ENCODE peak calls at places on chromosomes 1 and 21, in nine cellular contexts. L is Calu3; S is spleen; X is hepatic stellate cell; D is activated T-cell treated with anti-CD3 and anti-CD28 coated beads for 1 hour; Q is heart right ventricle; O is GM12864; P is fibroblast of lung; Z is activated CD8-positive, alpha-beta memory T cell treated with anti-CD3 and anti-CD28 coated beads for 48 hours. K is an unnamed sample.

GRCh38 chr1:215728206-215728605 is 161.1 kb downstream of the KCTD3 start:
- DNase-seq in D (no peak), O (no peak), S (no peak), L (no peak), P (no peak), Z (no peak), X (no peak), Q (no peak), K (no peak)

GRCh38 chr21:33007747-33008146 is 18.0 kb upstream of the OLIG2 start:
- DNase-seq in L (no peak), S (no peak), Z (no peak), P (no peak), X (no peak), D (no peak), O (no peak), Q (no peak), K (no peak)

GRCh38 chr1:205317311-205317917 is 4.1 kb downstream of the NUAK2 start:
- DNase-seq in X (no peak), S (peak), D (no peak), Q (peak), O (no peak), L (peak), P (peak), Z (no peak), K (no peak)

GRCh38 chr1:51814513-51814912 is 64.0 kb downstream of the NRDC start:
- DNase-seq in Z (no peak), L (no peak), S (no peak), X (no peak), O (no peak), D (no peak), Q (no peak), P (no peak), K (no peak)

GRCh38 chr1:21607549-21608529 is 61.3 kb downstream of the RAP1GAP start:
- DNase-seq in P (peak), Z (peak), Q (peak), D (peak), O (peak), S (peak), X (peak), L (peak), K (no peak)

GRCh38 chr1:213136190-213136917 is 85.3 kb downstream of the RPS6KC1 start:
- DNase-seq in S (no peak), P (no peak), Q (no peak), L (no peak), O (no peak), Z (no peak), X (no peak), D (no peak), K (no peak)

GRCh38 chr1:162324391-162324790 is 52.3 kb downstream of the SPATA46 start:
- DNase-seq in Z (no peak), P (peak), S (no peak), X (no peak), D (no peak), Q (no peak), O (no peak), L (no peak), K (no peak)

GRCh38 chr21:36079010-36079649 is 9.3 kb downstream of the CBR1 start:
- DNase-seq in O (no peak), S (no peak), P (no peak), D (no peak), Q (no peak), X (no peak), L (no peak), Z (no peak), K (peak)

GRCh38 chr1:18640228-18641004 is 9.8 kb downstream of the PAX7 start:
- DNase-seq in O (no peak), P (no peak), L (no peak), Z (no peak), X (no peak), Q (no peak), D (no peak), S (no peak), K (no peak)

GRCh38 chr1:18651727-18652126 is 21.1 kb downstream of the PAX7 start:
- DNase-seq in L (no peak), S (no peak), Z (no peak), Q (no peak), D (no peak), P (no peak), X (no peak), O (no peak), K (no peak)

GRCh38 chr1:76209238-76209637 is 134.7 kb downstream of the ST6GALNAC3 start:
- DNase-seq in L (no peak), P (no peak), Q (no peak), D (no peak), X (no peak), S (no peak), O (no peak), Z (no peak), K (no peak)

GRCh38 chr1:56056438-56057312 is 522.7 kb downstream of the PLPP3 start:
- DNase-seq in L (no peak), X (no peak), S (no peak), D (no peak), O (no peak), Q (no peak), P (peak), Z (no peak), K (no peak)

GRCh38 chr1:157085416-157085815 is 14.2 kb downstream of the ETV3L start:
- DNase-seq in D (no peak), X (no peak), O (no peak), Q (no peak), P (no peak), S (no peak), L (no peak), Z (no peak), K (no peak)

GRCh38 chr1:240967070-240967724 is 355.2 kb upstream of the GREM2 start:
- DNase-seq in Z (no peak), O (no peak), P (no peak), L (no peak), D (no peak), S (no peak), Q (no peak), X (peak), K (no peak)

GRCh38 chr1:104932030-104932915 is 1182.6 kb downstream of the AMY1C start:
- DNase-seq in L (no peak), Z (no peak), O (no peak), S (peak), X (no peak), D (no peak), Q (no peak), P (no peak), K (no peak)

K was measured in effector CD8-positive, alpha-beta T cell.